ENCODE peak calls at places on chromosomes 7 and 10, in seven cellular contexts. T is psoas muscle, L is GM23338, R is Peyer's patch, F is lower lobe of right lung, H is PC-9, U is A549. I is an unnamed sample. For H3K4me1, the result is how much of the 10 kb centered on the place peaks cover.

GRCh38 chr10:5629789-5630436 is 36.5 kb downstream of the ASB13 start:
- DNase-seq in T (peak), L (peak), R (peak), F (peak), H (peak), U (peak), I (peak)

GRCh38 chr7:86963599-86964230 is 95.7 kb downstream of the ELAPOR2 start:
- DNase-seq in T (no peak), L (no peak), R (no peak), F (no peak), H (no peak), U (no peak), I (no peak)

GRCh38 chr7:28217161-28217560 is 36.6 kb upstream of the JAZF1 start:
- DNase-seq in T (no peak), L (no peak), R (no peak), F (no peak), H (no peak), U (no peak), I (no peak)

GRCh38 chr7:99115379-99115778 is 28.5 kb downstream of the SMURF1 start:
- DNase-seq in T (no peak), L (no peak), R (no peak), F (no peak), H (no peak), U (no peak), I (no peak)

GRCh38 chr7:100044719-100045118 is 4.9 kb upstream of the ZSCAN21 start:
- DNase-seq in T (no peak), L (no peak), R (peak), F (no peak), H (no peak), U (no peak), I (no peak)

GRCh38 chr7:140397784-140398750 is at the start of gene SLC37A3:
- DNase-seq in T (peak), L (peak), R (peak), F (peak), H (peak), U (peak), I (peak)

GRCh38 chr10:112243713-112244112 is 39.5 kb upstream of the TECTB start:
- DNase-seq in T (no peak), L (no peak), R (no peak), F (no peak), H (no peak), U (no peak), I (no peak)

GRCh38 chr10:73408061-73408460 is 5.8 kb downstream of the ANXA7 start:
- DNase-seq in T (no peak), L (no peak), R (no peak), F (no peak), H (no peak), U (no peak), I (no peak)

GRCh38 chr10:120428754-120429153 is 28.3 kb upstream of the PLPP4 start:
- DNase-seq in T (no peak), L (no peak), R (no peak), F (no peak), H (no peak), U (no peak), I (no peak)

DNA sequence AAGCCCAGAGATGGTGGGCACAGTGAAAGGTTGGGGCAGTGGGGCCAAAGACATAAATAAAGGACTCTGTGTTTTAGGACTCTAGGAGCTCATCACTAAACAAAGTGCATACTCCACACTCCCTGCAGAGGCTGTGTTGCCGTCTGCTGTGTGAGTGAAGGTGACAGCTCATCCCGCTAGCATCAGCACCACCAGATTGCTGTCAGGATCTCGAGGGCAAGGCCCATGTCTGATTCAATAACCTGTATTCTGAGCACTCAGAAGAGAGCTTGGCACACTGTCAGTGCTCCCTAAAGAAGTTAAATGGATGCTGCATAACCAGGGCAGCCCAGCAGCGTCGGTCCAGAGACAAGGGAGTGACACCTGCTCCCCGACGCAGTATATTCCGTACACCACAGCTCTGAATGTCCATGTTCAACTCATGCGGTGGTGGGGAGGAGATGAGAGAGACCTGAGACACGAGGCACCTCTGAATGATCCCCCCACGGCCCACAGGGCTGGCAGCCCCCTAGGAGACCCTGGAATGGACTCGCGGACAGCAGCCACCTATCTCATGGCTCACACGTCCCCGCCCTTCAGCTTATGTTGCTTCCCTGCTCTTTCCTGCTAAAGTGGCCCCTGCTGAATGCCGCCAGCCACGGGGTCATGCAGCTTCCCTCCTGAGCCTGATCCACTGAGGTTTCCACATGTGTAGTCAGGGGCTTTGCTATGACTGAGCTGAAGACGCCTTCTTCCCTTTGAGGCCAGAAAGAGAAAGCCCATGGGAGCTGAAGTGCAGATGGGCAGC is 132.7 kb upstream of the KCNMA1 start:
- DNase-seq in T (no peak), L (no peak), R (no peak), F (no peak), H (no peak), U (no peak), I (no peak)
- H3K4me1 ChIP-seq in T (under half), L (under half), R (under half), F (under half), H (under half), U (under half), I (under half)

GRCh38 chr10:77911535-77912123 is 14.9 kb downstream of the DLG5 start:
- DNase-seq in T (no peak), L (no peak), R (no peak), F (no peak), H (peak), U (peak), I (no peak)
- TF ChIP-seq CTCF in T (no peak), L (no peak), R (no peak), F (no peak), H (no peak), U (peak), I (no peak)

GRCh38 chr10:130723704-130724103 is 587.5 kb downstream of the GLRX3 start:
- DNase-seq in T (no peak), L (no peak), R (no peak), F (no peak), H (no peak), U (no peak), I (no peak)
- H3K4me1 ChIP-seq in T (under half), L (under half), R (under half), F (under half), H (under half), U (under half), I (under half)

GRCh38 chr10:70232859-70233108 is 445 bp downstream of the PPA1 start:
- DNase-seq in T (no peak), L (no peak), R (no peak), F (no peak), H (no peak), U (no peak), I (no peak)

GRCh38 chr10:70233939-70234300 is 691 bp upstream of the PPA1 start:
- DNase-seq in T (no peak), L (no peak), R (no peak), F (no peak), H (no peak), U (peak), I (no peak)

GRCh38 chr10:70234668-70235447 is 1.6 kb upstream of the PPA1 start:
- DNase-seq in T (peak), L (no peak), R (no peak), F (no peak), H (no peak), U (no peak), I (no peak)

GRCh38 chr10:70232155-70232858 is 922 bp downstream of the PPA1 start:
- DNase-seq in T (peak), L (peak), R (peak), F (peak), H (peak), U (peak), I (peak)

GRCh38 chr10:70233109-70233938 is at the start of gene PPA1:
- DNase-seq in T (peak), L (peak), R (peak), F (peak), H (peak), U (peak), I (peak)
- TF ChIP-seq CTCF in T (peak), L (no peak), R (peak), F (peak), H (peak), U (peak), I (no peak)

DNA sequence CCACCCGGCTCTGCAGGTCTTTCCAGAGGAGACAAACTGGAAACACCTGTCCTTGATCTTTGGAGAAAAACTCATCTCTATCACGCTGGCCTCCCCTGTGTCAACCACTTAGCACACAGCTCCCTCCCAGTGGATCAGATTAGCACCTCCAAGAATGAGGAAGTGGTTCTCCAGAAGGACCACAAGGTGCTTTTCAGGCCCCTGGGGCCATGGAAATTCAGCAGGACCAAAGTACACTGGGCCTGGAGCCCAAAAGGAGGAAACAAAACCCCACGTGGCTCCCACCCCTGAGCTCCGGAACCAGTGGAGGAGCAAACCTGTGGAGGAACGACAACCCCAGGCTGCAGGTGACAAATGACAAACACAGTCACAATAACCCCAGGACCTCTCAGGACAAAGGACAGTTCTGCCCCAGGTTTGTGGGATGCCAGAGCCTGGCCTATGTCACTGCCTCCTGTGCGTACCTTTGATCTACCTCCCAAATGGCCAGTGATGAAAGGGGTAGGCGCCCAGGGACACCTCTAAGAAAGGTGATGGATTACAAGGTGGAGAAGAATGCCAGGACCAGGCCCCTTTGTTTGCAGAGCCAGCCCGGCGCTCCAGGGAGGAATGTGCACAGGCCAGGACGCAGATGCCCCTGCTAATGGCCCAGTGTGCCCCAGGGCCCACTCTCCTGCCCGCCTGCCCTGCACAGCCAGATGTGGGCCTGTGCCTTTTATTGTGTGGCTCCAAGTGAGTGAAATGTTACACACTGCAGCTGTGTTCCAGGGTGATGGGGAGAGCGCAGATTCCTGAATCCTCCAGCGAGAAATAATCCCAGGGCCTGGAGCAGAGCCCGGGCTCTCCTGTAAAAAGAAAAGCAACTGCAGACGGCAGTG is 5.6 kb downstream of the TNS3 start:
- DNase-seq in T (peak), L (no peak), R (peak), F (no peak), H (peak), U (peak), I (peak)
- H3K4me1 ChIP-seq in T (under half), L (half or more), R (half or more), F (half or more), H (half or more), U (half or more), I (half or more)

GRCh38 chr10:44028384-44029137 is 356.3 kb downstream of the CXCL12 start:
- DNase-seq in T (no peak), L (no peak), R (no peak), F (no peak), H (no peak), U (no peak), I (no peak)

GRCh38 chr10:44030681-44031080 is 354.2 kb downstream of the CXCL12 start:
- DNase-seq in T (no peak), L (no peak), R (no peak), F (no peak), H (no peak), U (no peak), I (no peak)

GRCh38 chr10:44032216-44032615 is 352.7 kb downstream of the CXCL12 start:
- DNase-seq in T (no peak), L (no peak), R (no peak), F (no peak), H (no peak), U (no peak), I (no peak)

GRCh38 chr10:44033008-44033407 is 351.9 kb downstream of the CXCL12 start:
- DNase-seq in T (no peak), L (no peak), R (no peak), F (no peak), H (no peak), U (no peak), I (no peak)

GRCh38 chr10:44030132-44030531 is 354.8 kb downstream of the CXCL12 start:
- DNase-seq in T (no peak), L (peak), R (no peak), F (no peak), H (no peak), U (no peak), I (no peak)
- TF ChIP-seq CTCF in T (no peak), L (peak), R (no peak), F (no peak), H (no peak), U (no peak), I (no peak)

DNA sequence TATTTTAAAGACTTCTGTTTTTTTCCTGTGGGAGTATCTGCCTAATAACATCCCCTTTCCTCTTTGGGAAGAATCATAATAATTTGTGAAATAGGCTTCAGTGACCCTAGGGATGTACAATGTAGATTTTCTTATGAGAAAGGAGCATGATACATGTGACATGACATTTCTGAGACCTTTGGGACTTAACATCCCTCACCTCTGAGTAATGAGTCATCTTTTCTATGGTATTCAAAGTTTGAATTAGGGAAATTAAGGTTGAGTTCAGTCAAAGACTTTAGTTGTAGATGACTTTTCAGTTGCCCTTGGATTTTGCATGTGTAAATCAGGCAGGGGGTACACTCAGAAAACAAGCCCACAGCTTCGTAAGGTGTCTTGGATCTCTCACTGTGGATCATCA is 14.3 kb downstream of the GRK5 start:
- DNase-seq in T (no peak), L (no peak), R (no peak), F (no peak), H (no peak), U (no peak), I (no peak)
- H3K4me1 ChIP-seq in T (under half), L (under half), R (under half), F (half or more), H (under half), U (under half), I (under half)

GRCh38 chr7:43511029-43511428 is 71.9 kb upstream of the STK17A start:
- DNase-seq in T (no peak), L (peak), R (no peak), F (no peak), H (no peak), U (no peak), I (no peak)
- TF ChIP-seq CTCF in T (no peak), L (peak), R (no peak), F (no peak), H (peak), U (no peak), I (no peak)

DNA sequence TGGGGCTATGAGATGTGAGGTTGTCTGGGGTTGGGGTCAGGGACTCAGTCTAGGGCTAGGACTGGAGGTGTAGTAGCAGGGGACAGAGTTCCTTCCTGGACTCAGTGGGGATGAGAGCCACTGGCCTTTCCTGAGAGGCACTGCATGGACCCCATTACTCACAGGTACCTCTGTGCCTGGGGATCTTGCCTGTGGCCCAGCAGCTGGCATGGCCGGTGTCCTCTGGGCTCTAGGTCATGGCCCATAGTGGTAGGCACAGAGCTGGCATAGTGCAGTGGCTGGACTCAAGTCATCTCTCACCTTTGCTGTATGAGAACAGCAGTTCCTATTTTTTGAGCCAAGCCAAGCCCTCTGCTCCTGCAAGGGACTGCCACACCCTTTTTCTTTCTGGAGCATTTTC is 51.9 kb downstream of the NEURL1 start:
- DNase-seq in T (no peak), L (no peak), R (peak), F (no peak), H (no peak), U (no peak), I (no peak)
- H3K4me1 ChIP-seq in T (under half), L (under half), R (under half), F (under half), H (under half), U (under half), I (under half)

I was measured in mucosa of descending colon.